ENCODE peak calls at places on chromosomes 7 and 10, in seven cellular contexts. One of them, this sample, is unnamed.
A peak's percentile ranks its signal among the peaks of the same experiment; 100 is the strongest.

GRCh38 chr10:120011359-120012132 is 119.0 kb downstream of the SEC23IP start:
- DNase-seq in trophoblast cell: no peak
- DNase-seq in mesendoderm: peak; percentile 65
- DNase-seq in H1: peak; percentile 23
- DNase-seq in neuronal stem cell: no peak
- DNase-seq in mesenchymal stem cell: no peak
- DNase-seq in IMR-90: no peak
- DNase-seq in this sample: peak; percentile 78

GRCh38 chr10:515674-516073 is 173.8 kb downstream of the DIP2C start:
- DNase-seq in trophoblast cell: no peak
- DNase-seq in IMR-90: no peak
- DNase-seq in neuronal stem cell: no peak
- DNase-seq in H1: no peak
- DNase-seq in mesenchymal stem cell: no peak
- DNase-seq in mesendoderm: no peak
- DNase-seq in this sample: no peak

GRCh38 chr7:133679977-133680376 is 427.1 kb downstream of the EXOC4 start:
- DNase-seq in mesenchymal stem cell: no peak
- DNase-seq in IMR-90: no peak
- DNase-seq in trophoblast cell: no peak
- DNase-seq in neuronal stem cell: no peak
- DNase-seq in mesendoderm: no peak
- DNase-seq in H1: no peak
- DNase-seq in this sample: no peak

GRCh38 chr10:100076750-100077149 is 4.9 kb downstream of the CPN1 start:
- DNase-seq in H1: no peak
- DNase-seq in trophoblast cell: no peak
- DNase-seq in mesenchymal stem cell: no peak
- DNase-seq in mesendoderm: no peak
- DNase-seq in neuronal stem cell: no peak
- DNase-seq in IMR-90: no peak
- DNase-seq in this sample: no peak

GRCh38 chr10:69414036-69415018 is 2.4 kb downstream of the TACR2 start:
- DNase-seq in mesendoderm: no peak
- DNase-seq in neuronal stem cell: no peak
- DNase-seq in mesenchymal stem cell: no peak
- DNase-seq in IMR-90: no peak
- DNase-seq in trophoblast cell: no peak
- DNase-seq in H1: no peak
- DNase-seq in this sample: no peak

GRCh38 chr10:79942261-79943185 is 6.4 kb downstream of the SFTPD start:
- DNase-seq in IMR-90: no peak
- DNase-seq in mesenchymal stem cell: no peak
- DNase-seq in H1: no peak
- DNase-seq in neuronal stem cell: no peak
- DNase-seq in mesendoderm: no peak
- DNase-seq in trophoblast cell: no peak
- DNase-seq in this sample: no peak

GRCh38 chr10:33290286-33291052 is 44.0 kb downstream of the NRP1 start:
- DNase-seq in mesendoderm: no peak
- DNase-seq in H1: no peak
- DNase-seq in trophoblast cell: no peak
- DNase-seq in mesenchymal stem cell: no peak
- DNase-seq in neuronal stem cell: no peak
- DNase-seq in IMR-90: no peak
- DNase-seq in this sample: no peak

GRCh38 chr10:4069491-4069890 is 284.5 kb upstream of the KLF6 start:
- DNase-seq in mesendoderm: peak; percentile 63
- DNase-seq in neuronal stem cell: no peak
- DNase-seq in mesenchymal stem cell: peak; percentile 83
- DNase-seq in H1: no peak
- DNase-seq in trophoblast cell: peak; percentile 76
- DNase-seq in IMR-90: peak; percentile 66
- DNase-seq in this sample: no peak

GRCh38 chr10:1186693-1186990 is 130.5 kb downstream of the WDR37 start:
- DNase-seq in H1: no peak
- DNase-seq in mesenchymal stem cell: no peak
- DNase-seq in mesendoderm: no peak
- DNase-seq in neuronal stem cell: no peak
- DNase-seq in IMR-90: no peak
- DNase-seq in trophoblast cell: no peak
- DNase-seq in this sample: no peak

GRCh38 chr10:48287417-48288391 is 13.2 kb upstream of the FRMPD2 start:
- DNase-seq in H1: no peak
- DNase-seq in mesendoderm: no peak
- DNase-seq in neuronal stem cell: no peak
- DNase-seq in IMR-90: no peak
- DNase-seq in trophoblast cell: no peak
- DNase-seq in mesenchymal stem cell: no peak
- DNase-seq in this sample: no peak

GRCh38 chr7:50970092-50970491 is 187.4 kb upstream of the GRB10 start:
- DNase-seq in mesendoderm: peak; percentile 19
- DNase-seq in IMR-90: no peak
- DNase-seq in mesenchymal stem cell: no peak
- DNase-seq in H1: no peak
- DNase-seq in trophoblast cell: no peak
- DNase-seq in neuronal stem cell: no peak
- DNase-seq in this sample: peak; percentile 59

GRCh38 chr7:8217200-8218068 is 44.5 kb downstream of the ICA1 start:
- DNase-seq in trophoblast cell: peak; percentile 12
- DNase-seq in mesendoderm: peak; percentile 55
- DNase-seq in mesenchymal stem cell: peak; percentile 65
- DNase-seq in IMR-90: peak; percentile 73
- DNase-seq in H1: no peak
- DNase-seq in neuronal stem cell: peak; percentile 67
- DNase-seq in this sample: no peak

GRCh38 chr10:22010973-22011408 is 7.5 kb upstream of the DNAJC1 start:
- DNase-seq in mesendoderm: no peak
- DNase-seq in trophoblast cell: no peak
- DNase-seq in mesenchymal stem cell: peak; percentile 29
- DNase-seq in H1: no peak
- DNase-seq in IMR-90: peak; percentile 4
- DNase-seq in neuronal stem cell: no peak
- DNase-seq in this sample: no peak

GRCh38 chr7:116142850-116143249 is 67.5 kb upstream of the TES start:
- DNase-seq in neuronal stem cell: no peak
- DNase-seq in trophoblast cell: no peak
- DNase-seq in mesenchymal stem cell: no peak
- DNase-seq in H1: no peak
- DNase-seq in mesendoderm: no peak
- DNase-seq in IMR-90: no peak
- DNase-seq in this sample: no peak

GRCh38 chr10:20885678-20886077 is 11.4 kb downstream of the NEBL start:
- DNase-seq in mesenchymal stem cell: no peak
- DNase-seq in IMR-90: no peak
- DNase-seq in neuronal stem cell: no peak
- DNase-seq in H1: no peak
- DNase-seq in trophoblast cell: no peak
- DNase-seq in mesendoderm: no peak
- DNase-seq in this sample: no peak

GRCh38 chr7:30238721-30239441 is 45.5 kb upstream of the ZNRF2 start:
- DNase-seq in mesenchymal stem cell: peak; percentile 6
- DNase-seq in H1: no peak
- DNase-seq in neuronal stem cell: no peak
- DNase-seq in IMR-90: no peak
- DNase-seq in mesendoderm: no peak
- DNase-seq in trophoblast cell: no peak
- DNase-seq in this sample: no peak

GRCh38 chr10:580796-581195 is 108.7 kb downstream of the DIP2C start:
- DNase-seq in neuronal stem cell: no peak
- DNase-seq in mesendoderm: no peak
- DNase-seq in H1: no peak
- DNase-seq in mesenchymal stem cell: peak; percentile 82
- DNase-seq in IMR-90: peak; percentile 97
- DNase-seq in trophoblast cell: no peak
- DNase-seq in this sample: no peak

GRCh38 chr7:20329389-20330175 is 1.1 kb upstream of the ITGB8 start:
- DNase-seq in neuronal stem cell: peak; percentile 67
- DNase-seq in trophoblast cell: peak; percentile 78
- DNase-seq in mesendoderm: peak; percentile 95
- DNase-seq in IMR-90: peak; percentile 71
- DNase-seq in H1: no peak
- DNase-seq in mesenchymal stem cell: peak; percentile 81
- DNase-seq in this sample: peak; percentile 80

GRCh38 chr10:77168861-77169260 is 468.7 kb downstream of the KCNMA1 start:
- DNase-seq in H1: no peak
- DNase-seq in IMR-90: no peak
- DNase-seq in mesendoderm: no peak
- DNase-seq in mesenchymal stem cell: no peak
- DNase-seq in trophoblast cell: no peak
- DNase-seq in neuronal stem cell: no peak
- DNase-seq in this sample: no peak

GRCh38 chr7:22663319-22663718 is 63.7 kb upstream of the IL6 start:
- DNase-seq in H1: no peak
- DNase-seq in mesenchymal stem cell: peak; percentile 72
- DNase-seq in neuronal stem cell: no peak
- DNase-seq in mesendoderm: no peak
- DNase-seq in trophoblast cell: peak; percentile 58
- DNase-seq in IMR-90: peak; percentile 83
- DNase-seq in this sample: no peak

GRCh38 chr10:33333260-33334169 is 952 bp downstream of the NRP1 start:
- DNase-seq in IMR-90: no peak
- DNase-seq in mesendoderm: no peak
- DNase-seq in mesenchymal stem cell: peak; percentile 42
- DNase-seq in trophoblast cell: no peak
- DNase-seq in H1: no peak
- DNase-seq in neuronal stem cell: peak; percentile 9
- DNase-seq in this sample: no peak

DNA sequence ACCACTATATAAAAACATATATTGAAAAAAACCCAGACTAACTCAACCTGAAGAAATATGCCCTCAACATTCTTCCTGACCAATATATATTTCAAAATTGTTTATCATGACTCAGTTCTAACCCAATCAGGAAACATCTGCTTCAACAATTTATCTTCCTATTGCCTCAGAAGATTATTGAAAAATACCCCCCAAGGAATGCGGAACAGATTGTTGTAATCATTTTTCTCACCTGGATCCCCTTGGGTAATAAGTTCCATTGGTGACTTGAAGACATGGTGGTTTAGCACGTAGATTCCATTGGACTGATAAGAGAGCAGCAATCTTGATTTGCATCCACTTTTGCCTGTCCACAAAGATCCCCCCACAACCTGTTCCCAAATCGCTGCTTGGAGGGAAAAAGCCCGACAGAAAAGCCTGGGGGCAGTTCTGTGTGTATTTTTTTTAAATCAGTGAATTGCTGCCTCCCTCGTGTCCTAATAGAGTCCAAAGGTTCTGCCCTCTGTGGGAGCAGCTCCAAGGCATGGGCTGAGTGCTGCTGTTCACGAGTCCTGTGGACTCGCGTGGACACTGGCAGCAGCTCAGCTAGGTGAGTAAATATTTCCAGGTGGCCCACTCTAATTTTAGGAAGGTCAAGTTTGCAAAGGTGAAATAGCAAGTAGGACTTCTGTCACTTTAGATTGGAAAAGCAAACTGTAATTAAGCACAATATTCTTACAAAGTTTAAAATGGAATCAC is 5.9 kb upstream of the INHBA start:
- DNase-seq in trophoblast cell: peak; percentile 55
- DNase-seq in neuronal stem cell: no peak
- DNase-seq in mesendoderm: no peak
- DNase-seq in mesenchymal stem cell: no peak
- DNase-seq in H1: no peak
- DNase-seq in IMR-90: peak; percentile 66
- DNase-seq in this sample: no peak
- H4K8ac ChIP-seq in trophoblast cell: no peak overlapping the region
- H4K8ac ChIP-seq in neuronal stem cell: no peak overlapping the region
- H4K8ac ChIP-seq in mesendoderm: no peak overlapping the region
- H4K8ac ChIP-seq in mesenchymal stem cell: no peak overlapping the region
- H4K8ac ChIP-seq in H1: no peak overlapping the region
- H4K8ac ChIP-seq in IMR-90: peak overlapping the region; percentile 55
- H4K8ac ChIP-seq in this sample: no peak overlapping the region

GRCh38 chr7:18535811-18536413 is 40.4 kb downstream of the HDAC9 start:
- DNase-seq in neuronal stem cell: no peak
- DNase-seq in mesenchymal stem cell: no peak
- DNase-seq in trophoblast cell: no peak
- DNase-seq in H1: no peak
- DNase-seq in IMR-90: no peak
- DNase-seq in mesendoderm: no peak
- DNase-seq in this sample: no peak
- H2BK5ac ChIP-seq in neuronal stem cell: no peak overlapping the region
- H2BK5ac ChIP-seq in mesenchymal stem cell: no peak overlapping the region
- H2BK5ac ChIP-seq in trophoblast cell: no peak overlapping the region
- H2BK5ac ChIP-seq in H1: peak overlapping the region; percentile 55
- H2BK5ac ChIP-seq in IMR-90: no peak overlapping the region
- H2BK5ac ChIP-seq in mesendoderm: no peak overlapping the region
- H2BK5ac ChIP-seq in this sample: no peak overlapping the region

GRCh38 chr7:44327981-44328380 is 2.6 kb upstream of the CAMK2B start:
- DNase-seq in mesenchymal stem cell: no peak
- DNase-seq in neuronal stem cell: no peak
- DNase-seq in H1: no peak
- DNase-seq in trophoblast cell: no peak
- DNase-seq in IMR-90: no peak
- DNase-seq in mesendoderm: no peak
- DNase-seq in this sample: no peak
- H3K18ac ChIP-seq in mesenchymal stem cell: no peak overlapping the region
- H3K18ac ChIP-seq in neuronal stem cell: no peak overlapping the region
- H3K18ac ChIP-seq in H1: no peak overlapping the region
- H3K18ac ChIP-seq in trophoblast cell: no peak overlapping the region
- H3K18ac ChIP-seq in IMR-90: no peak overlapping the region
- H3K18ac ChIP-seq in mesendoderm: no peak overlapping the region
- H3K18ac ChIP-seq in this sample: no peak overlapping the region

GRCh38 chr10:110093722-110094121 is 85.9 kb downstream of the ADD3 start:
- DNase-seq in H1: no peak
- DNase-seq in mesenchymal stem cell: no peak
- DNase-seq in neuronal stem cell: no peak
- DNase-seq in mesendoderm: no peak
- DNase-seq in IMR-90: no peak
- DNase-seq in trophoblast cell: no peak
- DNase-seq in this sample: no peak

GRCh38 chr10:110083884-110084283 is 76.1 kb downstream of the ADD3 start:
- DNase-seq in mesendoderm: no peak
- DNase-seq in IMR-90: peak; percentile 53
- DNase-seq in neuronal stem cell: no peak
- DNase-seq in H1: no peak
- DNase-seq in mesenchymal stem cell: peak; percentile 38
- DNase-seq in trophoblast cell: no peak
- DNase-seq in this sample: no peak

GRCh38 chr10:110087682-110088081 is 79.9 kb downstream of the ADD3 start:
- DNase-seq in IMR-90: no peak
- DNase-seq in H1: no peak
- DNase-seq in trophoblast cell: no peak
- DNase-seq in mesendoderm: no peak
- DNase-seq in mesenchymal stem cell: no peak
- DNase-seq in neuronal stem cell: no peak
- DNase-seq in this sample: no peak

GRCh38 chr10:110091830-110092229 is 84.0 kb downstream of the ADD3 start:
- DNase-seq in IMR-90: no peak
- DNase-seq in neuronal stem cell: no peak
- DNase-seq in mesendoderm: no peak
- DNase-seq in trophoblast cell: no peak
- DNase-seq in mesenchymal stem cell: no peak
- DNase-seq in H1: no peak
- DNase-seq in this sample: no peak

DNA sequence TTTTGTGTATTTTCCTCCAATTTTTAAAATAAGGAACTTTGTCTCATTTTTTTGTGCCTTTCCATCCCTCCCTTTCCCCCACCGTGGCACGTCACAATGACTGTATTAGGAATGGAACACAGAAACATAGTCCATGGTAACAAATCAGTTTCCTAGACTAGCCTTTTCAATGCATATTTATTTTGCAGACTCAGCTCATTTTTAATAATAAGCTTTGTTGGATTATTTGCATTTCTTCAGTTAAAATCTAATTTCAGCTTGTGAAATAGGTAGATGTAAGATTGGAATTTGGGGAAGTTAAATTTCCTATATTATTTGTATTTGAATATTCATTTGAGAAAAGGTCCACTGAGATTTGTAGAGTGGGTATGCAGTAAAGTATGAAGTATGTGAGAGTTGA is 81.0 kb downstream of the ADD3 start:
- DNase-seq in H1: no peak
- DNase-seq in IMR-90: no peak
- DNase-seq in trophoblast cell: no peak
- DNase-seq in neuronal stem cell: no peak
- DNase-seq in mesenchymal stem cell: no peak
- DNase-seq in mesendoderm: no peak
- DNase-seq in this sample: no peak
- H4K8ac ChIP-seq in H1: no peak overlapping the region
- H4K8ac ChIP-seq in IMR-90: no peak overlapping the region
- H4K8ac ChIP-seq in trophoblast cell: no peak overlapping the region
- H4K8ac ChIP-seq in neuronal stem cell: no peak overlapping the region
- H4K8ac ChIP-seq in mesenchymal stem cell: no peak overlapping the region
- H4K8ac ChIP-seq in mesendoderm: no peak overlapping the region
- H4K8ac ChIP-seq in this sample: no peak overlapping the region

This sample was measured in H9.